ENCODE peak calls at places on chromosomes 12 and 14, in nine cellular contexts. S is dermis blood vessel endothelial cell; Y is cardiac septum; U is iPS-NIHi11; V is D341Med; J is cardiac muscle cell; P is Karpas-422; G is fibroblast of gingiva; W is activated CD8-positive, alpha-beta memory T cell treated with anti-CD3 and anti-CD28 coated beads for 1 hour. A is an unnamed sample.

GRCh38 chr12:118356809-118357326 is 15.8 kb downstream of the TAOK3 start:
- DNase-seq in S (no peak), P (no peak), U (no peak), G (peak; percentile 90), Y (no peak), J (no peak), W (no peak), V (no peak), A (no peak)

GRCh38 chr14:94665121-94665520 is 52.9 kb downstream of the SERPINA3 start:
- DNase-seq in S (peak; percentile 20), U (no peak), G (peak; percentile 89), V (no peak), J (no peak), W (no peak), P (no peak), Y (peak; percentile 20), A (no peak)

GRCh38 chr12:116534341-116535121 is 24.6 kb upstream of the MAP1LC3B2 start:
- DNase-seq in S (peak; percentile 25), U (no peak), G (no peak), W (no peak), P (no peak), J (no peak), V (no peak), Y (no peak), A (no peak)

GRCh38 chr14:72518809-72519377 is 375.0 kb downstream of the DPF3 start:
- DNase-seq in W (no peak), S (no peak), Y (no peak), V (no peak), P (peak; percentile 92), U (no peak), G (no peak), J (no peak), A (peak; percentile 35)

GRCh38 chr14:100783630-100784321 is 42.1 kb upstream of the MEG3 start:
- DNase-seq in Y (peak; percentile 75), P (no peak), U (no peak), G (no peak), V (peak; percentile 29), S (no peak), J (no peak), W (no peak), A (no peak)

GRCh38 chr14:30450620-30451019 is 108.3 kb upstream of the G2E3 start:
- DNase-seq in W (no peak), J (peak; percentile 66), Y (no peak), V (no peak), U (no peak), P (no peak), G (peak; percentile 1), S (no peak), A (no peak)

GRCh38 chr12:51160814-51161459 is 12.0 kb downstream of the TFCP2 start:
- DNase-seq in V (no peak), J (no peak), G (peak; percentile 93), S (no peak), U (no peak), P (peak; percentile 39), W (no peak), Y (no peak), A (peak; percentile 27)

GRCh38 chr12:124774054-124774461 is 89.6 kb downstream of the SCARB1 start:
- DNase-seq in J (no peak), U (no peak), G (peak; percentile 65), P (no peak), W (no peak), Y (no peak), V (no peak), S (no peak), A (no peak)

GRCh38 chr12:70364695-70365397 is 1.2 kb upstream of the KCNMB4 start:
- DNase-seq in W (no peak), U (peak; percentile 31), P (peak; percentile 82), Y (no peak), J (peak; percentile 24), G (no peak), V (peak; percentile 27), S (no peak), A (no peak)

GRCh38 chr12:22306311-22306710 is 28.2 kb downstream of the ST8SIA1 start:
- DNase-seq in Y (no peak), W (no peak), P (no peak), J (no peak), S (no peak), U (no peak), V (no peak), G (peak; percentile 38), A (no peak)

GRCh38 chr12:49664591-49665146 is 41.3 kb downstream of the PRPF40B start:
- DNase-seq in J (no peak), V (no peak), Y (no peak), W (no peak), P (no peak), S (peak; percentile 96), G (no peak), U (no peak), A (no peak)

GRCh38 chr14:63308723-63309317 is 9.9 kb downstream of the GPHB5 start:
- DNase-seq in W (no peak), G (no peak), V (peak; percentile 53), S (peak; percentile 70), U (peak; percentile 45), Y (no peak), P (peak; percentile 79), J (peak; percentile 48), A (no peak)

GRCh38 chr12:104569348-104570173 is 112.8 kb downstream of the CHST11 start:
- DNase-seq in W (peak; percentile 11), Y (no peak), P (peak; percentile 54), V (no peak), J (no peak), G (no peak), S (no peak), U (no peak), A (peak; percentile 63)

GRCh38 chr14:72646861-72647528 is 246.9 kb downstream of the DPF3 start:
- DNase-seq in G (peak; percentile 10), U (no peak), Y (no peak), J (no peak), P (no peak), V (no peak), W (no peak), S (peak; percentile 78), A (no peak)

GRCh38 chr12:119990382-119990874 is 1.4 kb downstream of the BICDL1 start:
- DNase-seq in P (peak; percentile 86), U (no peak), Y (no peak), V (peak; percentile 34), W (no peak), J (no peak), S (no peak), G (no peak), A (no peak)

GRCh38 chr12:120257041-120257821 is 8.3 kb downstream of the PXN start:
- DNase-seq in U (peak; percentile 59), J (no peak), Y (no peak), S (peak; percentile 98), W (no peak), P (no peak), V (no peak), G (peak; percentile 95), A (no peak)

GRCh38 chr14:77000340-77001235 is 27.9 kb downstream of the IRF2BPL start:
- DNase-seq in S (peak; percentile 62), Y (no peak), V (no peak), G (peak; percentile 62), J (peak; percentile 76), P (peak; percentile 64), W (no peak), U (no peak), A (no peak)

GRCh38 chr12:46390304-46390703 is 17.7 kb upstream of the SLC38A2 start:
- DNase-seq in J (no peak), V (no peak), G (no peak), Y (no peak), P (no peak), S (no peak), W (no peak), U (no peak), A (no peak)

GRCh38 chr12:100455896-100456295 is 17.8 kb upstream of the NR1H4 start:
- DNase-seq in W (no peak), U (no peak), J (no peak), Y (no peak), V (no peak), G (no peak), P (no peak), S (no peak), A (no peak)

GRCh38 chr12:89552376-89552775 is 26.5 kb upstream of the POC1B start:
- DNase-seq in V (no peak), W (no peak), U (no peak), J (no peak), Y (no peak), S (peak; percentile 52), P (no peak), G (no peak), A (no peak)

GRCh38 chr12:87112946-87113345 is 856.8 kb upstream of the MGAT4C start:
- DNase-seq in Y (no peak), J (no peak), G (no peak), S (no peak), P (no peak), W (no peak), V (no peak), U (no peak), A (no peak)

GRCh38 chr12:30652034-30652696 is 43.5 kb downstream of the IPO8 start:
- DNase-seq in Y (no peak), V (no peak), S (no peak), U (no peak), W (no peak), G (no peak), J (no peak), P (no peak), A (no peak)

GRCh38 chr14:77641534-77642341 is 25.3 kb upstream of the SPTLC2 start:
- DNase-seq in Y (peak; percentile 90), W (peak; percentile 53), V (no peak), P (peak; percentile 79), J (no peak), S (peak; percentile 84), U (no peak), G (peak; percentile 50), A (peak; percentile 64)

GRCh38 chr12:30908389-30909087 is 18.0 kb upstream of the TSPAN11 start:
- DNase-seq in P (peak; percentile 9), W (no peak), G (peak; percentile 99), V (no peak), S (peak; percentile 4), Y (no peak), U (no peak), J (no peak), A (no peak)

GRCh38 chr12:69324797-69325466 is 23.2 kb upstream of the LYZ start:
- DNase-seq in J (no peak), G (no peak), W (no peak), P (no peak), Y (no peak), U (no peak), S (no peak), V (no peak), A (no peak)

GRCh38 chr14:69321601-69322330 is 61.8 kb downstream of the GALNT16 start:
- DNase-seq in G (no peak), V (no peak), W (no peak), J (no peak), S (no peak), Y (peak; percentile 62), U (no peak), P (no peak), A (no peak)

GRCh38 chr14:24184104-24184970 is 4.3 kb downstream of the IPO4 start:
- DNase-seq in W (no peak), S (no peak), P (no peak), U (no peak), V (no peak), G (no peak), J (no peak), Y (no peak), A (no peak)

GRCh38 chr12:75438052-75438754 is 42.4 kb upstream of the GLIPR1 start:
- DNase-seq in S (no peak), G (no peak), J (no peak), U (no peak), W (no peak), P (no peak), V (no peak), Y (no peak), A (no peak)

GRCh38 chr14:38339704-38340103 is 83.8 kb upstream of the CLEC14A start:
- DNase-seq in V (no peak), W (no peak), U (no peak), S (no peak), Y (no peak), P (no peak), G (peak; percentile 24), J (no peak), A (no peak)

GRCh38 chr14:65277580-65278270 is 134.8 kb upstream of the FUT8 start:
- DNase-seq in G (no peak), Y (no peak), W (no peak), U (no peak), V (no peak), S (no peak), P (no peak), J (no peak), A (no peak)

GRCh38 chr14:104298458-104298857 is 160.1 kb downstream of the KIF26A start:
- DNase-seq in V (no peak), S (no peak), J (no peak), U (no peak), Y (no peak), P (no peak), G (no peak), W (no peak), A (no peak)

A was measured in activated gamma-delta T cell treated with Interleukin-2 at 50 U/mL for 16 hours.